ENCODE peak calls at places on chromosomes 1 and 21, in five cellular contexts. E is neural progenitor cell, J is MM.1S, N is fibroblast of lung, Z is keratinocyte. A is an unnamed sample.
A peak's percentile ranks its signal among the peaks of the same experiment; 100 is the strongest.

GRCh38 chr1:244163131-244163530 is 112.0 kb downstream of the ZBTB18 start:
- DNase-seq in E (no peak), J (no peak), N (peak; percentile 43), Z (no peak), A (peak; percentile 16)

GRCh38 chr1:219317762-219318353 is 144.2 kb downstream of the LYPLAL1 start:
- DNase-seq in E (peak; percentile 62), J (no peak), N (peak; percentile 42), Z (no peak), A (no peak)

GRCh38 chr1:37795340-37796110 is 1.9 kb downstream of the MANEAL start:
- DNase-seq in E (peak; percentile 88), J (no peak), N (peak; percentile 48), Z (no peak), A (peak; percentile 27)

GRCh38 chr1:201309420-201309819 is 26.1 kb downstream of the PKP1 start:
- DNase-seq in E (peak; percentile 89), J (peak; percentile 58), N (peak; percentile 78), Z (no peak), A (peak; percentile 67)

GRCh38 chr1:1972976-1973715 is 30.4 kb downstream of the CFAP74 start:
- DNase-seq in E (peak; percentile 37), J (no peak), N (no peak), Z (no peak), A (no peak)

GRCh38 chr1:219837274-219837993 is 90.9 kb downstream of the SLC30A10 start:
- DNase-seq in E (peak; percentile 77), J (peak; percentile 52), N (peak; percentile 50), Z (no peak), A (peak; percentile 36)

GRCh38 chr1:178094752-178095645 is 1.1 kb downstream of the RASAL2 start:
- DNase-seq in E (peak; percentile 11), J (no peak), N (peak; percentile 87), Z (no peak), A (peak; percentile 88)

GRCh38 chr1:227886993-227887696 is 60.6 kb downstream of the WNT9A start:
- DNase-seq in E (peak; percentile 61), J (no peak), N (peak; percentile 58), Z (no peak), A (peak; percentile 37)

GRCh38 chr21:42238185-42238934 is 19.4 kb downstream of the ABCG1 start:
- DNase-seq in E (no peak), J (no peak), N (no peak), Z (no peak), A (no peak)

GRCh38 chr21:36658926-36659325 is 40.0 kb upstream of the SIM2 start:
- DNase-seq in E (no peak), J (no peak), N (no peak), Z (no peak), A (no peak)

GRCh38 chr1:114956570-114956969 is 73.1 kb upstream of the TSHB start:
- DNase-seq in E (peak; percentile 65), J (peak; percentile 6), N (peak; percentile 1), Z (no peak), A (no peak)

GRCh38 chr1:116205941-116206679 is 94.9 kb downstream of the MAB21L3 start:
- DNase-seq in E (no peak), J (no peak), N (no peak), Z (no peak), A (no peak)

GRCh38 chr21:28135646-28136045 is 857.0 kb downstream of the LTN1 start:
- DNase-seq in E (no peak), J (no peak), N (no peak), Z (no peak), A (no peak)

DNA sequence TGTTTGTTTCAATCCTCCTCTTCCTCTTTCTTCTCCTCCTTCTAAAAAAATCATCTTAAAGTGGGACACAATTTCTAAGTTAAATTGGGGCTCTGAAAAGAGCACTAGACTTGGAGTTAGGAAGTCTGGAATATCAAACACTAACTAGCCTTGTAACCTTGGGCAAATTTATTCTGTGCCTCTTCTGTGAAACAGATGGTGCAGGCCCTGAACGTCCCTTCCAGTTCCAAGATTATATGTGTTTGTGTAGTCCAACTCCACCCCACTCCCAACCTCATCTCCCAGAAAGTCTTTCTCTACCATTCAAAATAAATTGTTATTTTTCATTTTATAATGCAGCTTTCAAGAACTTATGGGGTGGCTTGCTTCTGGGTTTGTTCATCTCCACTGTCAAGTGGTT is 630.0 kb downstream of the LMO4 start:
- DNase-seq in E (no peak), J (no peak), N (no peak), Z (no peak), A (no peak)
- H3K27me3 ChIP-seq in E (no peaks in the 10 kb centered on the region), J (no peaks in the 10 kb centered on the region), N (no peaks in the 10 kb centered on the region), Z (no peaks in the 10 kb centered on the region), A (no peaks in the 10 kb centered on the region)

GRCh38 chr1:110551278-110551809 is 32.4 kb upstream of the KCNA10 start:
- DNase-seq in E (no peak), J (no peak), N (no peak), Z (no peak), A (no peak)

GRCh38 chr1:110555807-110556470 is 37.0 kb upstream of the KCNA10 start:
- DNase-seq in E (no peak), J (no peak), N (no peak), Z (no peak), A (no peak)

GRCh38 chr1:110557481-110557880 is 38.5 kb upstream of the KCNA10 start:
- DNase-seq in E (no peak), J (no peak), N (no peak), Z (no peak), A (no peak)

GRCh38 chr1:110556471-110556807 is 37.5 kb upstream of the KCNA10 start:
- DNase-seq in E (no peak), J (no peak), N (no peak), Z (no peak), A (no peak)

DNA sequence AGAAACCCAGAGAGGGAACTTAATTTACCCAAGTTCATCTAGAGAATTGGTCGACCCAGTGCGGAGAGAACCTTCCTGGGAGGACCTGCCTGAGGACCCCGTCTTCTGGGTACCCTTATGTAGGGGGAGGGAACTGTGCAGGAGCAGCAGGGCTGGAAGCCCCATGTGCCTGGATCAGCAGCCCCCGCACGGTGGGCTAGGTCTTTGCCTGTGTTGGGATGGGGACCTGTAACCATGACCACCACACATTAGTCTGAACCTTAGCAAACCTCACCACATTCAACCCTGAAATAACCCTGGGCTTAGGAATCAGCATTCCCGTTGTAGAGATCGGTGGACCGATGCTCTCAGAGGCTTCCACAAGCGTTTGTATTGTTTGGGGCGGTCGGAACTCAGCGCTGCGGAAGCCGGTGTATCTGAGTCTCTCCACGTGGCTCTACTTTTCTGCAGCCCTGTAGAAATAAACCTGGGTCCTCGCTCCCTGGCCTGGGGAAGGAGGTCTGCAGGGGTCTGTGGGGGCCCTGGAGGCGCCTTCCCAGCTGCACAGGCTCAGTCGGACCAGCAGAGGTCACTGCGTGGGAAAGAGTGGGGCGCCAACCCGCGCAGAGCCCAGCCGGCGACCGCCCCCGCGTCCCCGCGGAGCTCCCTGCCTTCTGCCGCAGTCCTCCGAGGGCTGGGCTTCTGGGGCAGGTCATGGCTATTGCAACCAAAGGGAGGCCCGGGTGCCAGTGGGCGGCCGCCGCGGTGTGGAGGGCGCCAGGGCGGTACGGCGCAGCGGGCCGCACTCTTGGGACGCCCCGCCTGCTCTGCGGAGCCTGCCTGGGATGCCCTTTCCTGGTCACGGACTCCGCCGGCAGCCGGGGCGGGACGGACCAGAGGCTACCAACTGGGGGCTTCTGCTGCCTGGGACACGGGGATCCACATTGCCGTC is 36.2 kb upstream of the KCNA10 start:
- DNase-seq in E (peak; percentile 75), J (peak; percentile 18), N (peak; percentile 13), Z (no peak), A (no peak)
- TF ChIP-seq EZH2 in E (peak; percentile 40), J (no peak), N (no peak), Z (peak; percentile 53), A (peak; percentile 59)

GRCh38 chr1:3251810-3252429 is 182.9 kb downstream of the PRDM16 start:
- DNase-seq in E (no peak), J (no peak), N (no peak), Z (no peak), A (no peak)
- H3K27me3 ChIP-seq in E (peaks cover 13% of the 10 kb centered on the region), J (peaks cover 75% of the 10 kb centered on the region), N (no peaks in the 10 kb centered on the region), Z (peaks cover 25% of the 10 kb centered on the region), A (peaks cover 9% of the 10 kb centered on the region)

GRCh38 chr1:185338719-185339622 is 21.9 kb upstream of the IVNS1ABP start:
- DNase-seq in E (no peak), J (peak; percentile 80), N (peak; percentile 49), Z (no peak), A (peak; percentile 45)
- TF ChIP-seq EZH2 in E (no peak), J (no peak), N (no peak), Z (no peak), A (no peak)

DNA sequence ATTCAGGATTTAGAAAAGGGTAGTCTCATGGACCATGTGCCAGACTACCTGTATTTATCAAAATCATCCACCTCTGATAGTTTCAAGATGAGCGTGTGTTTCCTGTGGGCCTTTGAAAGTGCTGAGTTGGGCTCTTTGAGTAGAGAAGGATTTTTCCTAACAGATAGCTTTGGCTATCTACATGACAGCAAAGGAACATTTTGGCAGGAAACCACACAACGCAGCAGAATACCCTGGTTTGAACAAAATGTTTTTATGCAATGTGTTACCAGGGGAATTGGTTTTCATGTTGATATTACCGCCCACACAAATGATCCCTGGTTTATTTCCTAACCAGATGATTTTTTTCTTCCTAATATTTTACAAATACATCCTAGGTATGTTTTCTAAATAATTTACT is 431.4 kb downstream of the NEGR1 start:
- DNase-seq in E (no peak), J (peak; percentile 75), N (peak; percentile 50), Z (no peak), A (peak; percentile 54)
- H3K27me3 ChIP-seq in E (no peaks in the 10 kb centered on the region), J (no peaks in the 10 kb centered on the region), N (no peaks in the 10 kb centered on the region), Z (no peaks in the 10 kb centered on the region), A (no peaks in the 10 kb centered on the region)

GRCh38 chr1:181485276-181486097 is 2.2 kb downstream of the CACNA1E start:
- DNase-seq in E (peak; percentile 83), J (peak; percentile 82), N (no peak), Z (no peak), A (no peak)

GRCh38 chr1:181483084-181483559 is at the start of gene CACNA1E:
- DNase-seq in E (no peak), J (no peak), N (no peak), Z (no peak), A (no peak)

GRCh38 chr1:181482521-181483083 is 715 bp upstream of the CACNA1E start:
- DNase-seq in E (peak; percentile 85), J (peak; percentile 38), N (peak; percentile 20), Z (no peak), A (no peak)

GRCh38 chr1:181482001-181482430 is 1.3 kb upstream of the CACNA1E start:
- DNase-seq in E (no peak), J (no peak), N (no peak), Z (no peak), A (no peak)

DNA sequence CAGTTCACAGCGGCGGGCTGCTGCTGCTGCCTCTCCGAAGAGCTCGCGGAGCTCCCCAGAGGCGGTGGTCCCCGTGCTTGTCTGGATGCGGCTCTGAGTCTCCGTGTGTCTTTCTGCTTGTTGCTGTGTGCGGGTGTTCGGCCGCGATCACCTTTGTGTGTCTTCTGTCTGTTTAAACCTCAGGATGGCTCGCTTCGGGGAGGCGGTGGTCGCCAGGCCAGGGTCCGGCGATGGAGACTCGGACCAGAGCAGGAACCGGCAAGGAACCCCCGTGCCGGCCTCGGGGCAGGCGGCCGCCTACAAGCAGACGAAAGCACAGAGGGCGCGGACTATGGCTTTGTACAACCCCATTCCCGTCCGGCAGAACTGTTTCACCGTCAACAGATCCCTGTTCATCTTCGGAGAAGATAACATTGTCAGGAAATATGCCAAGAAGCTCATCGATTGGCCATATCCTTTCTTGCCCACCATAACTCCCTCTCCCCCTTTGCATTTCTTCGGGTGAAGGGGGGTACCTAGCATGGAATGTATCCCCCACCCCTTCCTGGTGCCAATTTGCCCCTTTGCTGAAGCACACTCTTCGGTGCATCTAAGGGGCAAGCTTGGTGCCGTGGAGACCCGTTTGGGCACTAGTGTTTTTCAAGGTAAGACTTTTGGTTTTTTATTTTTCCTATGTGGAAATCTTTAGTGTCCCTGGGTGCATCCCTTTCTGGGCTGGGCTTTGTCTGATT is 409 bp downstream of the CACNA1E start:
- DNase-seq in E (peak; percentile 56), J (no peak), N (no peak), Z (no peak), A (no peak)
- TF ChIP-seq EZH2 in E (peak; percentile 56), J (no peak), N (no peak), Z (peak; percentile 61), A (peak; percentile 12)

A was measured in astrocyte.